ENCODE peak calls at places on chromosomes 2 and 18, in eight cellular contexts. Q, U, Y, K, S, R, L and E are unnamed samples.

GRCh38 chr18:69648486-69648885 is 247.8 kb downstream of the DOK6 start:
- DNase-seq in K (no peak), U (no peak), S (no peak), L (no peak), Q (no peak), R (no peak), Y (no peak), E (no peak)

GRCh38 chr2:179454443-179455218 is 190.0 kb upstream of the SESTD1 start:
- DNase-seq in U (no peak), R (peak), S (no peak), Q (peak), L (no peak), Y (peak), K (peak), E (peak)

GRCh38 chr2:164773635-164774034 is 68.0 kb downstream of the COBLL1 start:
- DNase-seq in Y (no peak), R (no peak), S (no peak), Q (no peak), U (no peak), K (no peak), L (no peak), E (no peak)

GRCh38 chr2:66683068-66683467 is 248.1 kb downstream of the MEIS1 start:
- DNase-seq in K (no peak), R (no peak), L (no peak), Y (no peak), U (no peak), Q (no peak), S (no peak), E (no peak)

GRCh38 chr18:37534627-37535026 is 31.0 kb downstream of the CELF4 start:
- DNase-seq in U (no peak), Y (no peak), L (no peak), Q (no peak), K (no peak), R (no peak), S (no peak), E (no peak)

GRCh38 chr18:9690418-9691178 is 17.5 kb upstream of the RAB31 start:
- DNase-seq in U (no peak), R (no peak), L (no peak), S (no peak), Y (no peak), K (no peak), Q (peak), E (peak)

GRCh38 chr18:55124078-55124477 is 164.8 kb upstream of the CCDC68 start:
- DNase-seq in K (no peak), Y (peak), Q (peak), L (no peak), R (no peak), S (no peak), U (no peak), E (peak)

GRCh38 chr18:74230922-74231714 is 60.6 kb downstream of the CYB5A start:
- DNase-seq in K (no peak), S (no peak), U (no peak), Q (no peak), L (no peak), Y (no peak), R (no peak), E (no peak)

GRCh38 chr2:41294331-41294730 is 753.5 kb upstream of the PKDCC start:
- DNase-seq in Y (peak), L (no peak), S (no peak), R (no peak), Q (no peak), U (no peak), K (no peak), E (no peak)
- H3K4me3 ChIP-seq in Y (no peak), L (no peak), S (no peak), R (no peak), Q (no peak), U (no peak), K (no peak), E (no peak)

GRCh38 chr2:225270861-225271260 is 128.6 kb upstream of the NYAP2 start:
- DNase-seq in L (peak), S (no peak), R (peak), K (no peak), U (no peak), Y (peak), Q (peak), E (peak)
- TF ChIP-seq CTCF in L (no peak), S (no peak), R (peak), K (peak), U (no peak), Y (peak), Q (no peak), E (peak)

GRCh38 chr2:71465961-71466300 is 12.6 kb downstream of the DYSF start:
- DNase-seq in Q (no peak), U (no peak), L (no peak), Y (no peak), S (no peak), R (no peak), K (no peak), E (no peak)
- H3K4me3 ChIP-seq in Q (peak), U (no peak), L (peak), Y (peak), S (peak), R (peak), K (peak), E (peak)

GRCh38 chr2:144358531-144358930 is 161.4 kb downstream of the ZEB2 start:
- DNase-seq in L (no peak), K (no peak), Y (no peak), Q (no peak), R (no peak), U (no peak), S (no peak), E (no peak)

GRCh38 chr2:144358979-144359541 is 160.9 kb downstream of the ZEB2 start:
- DNase-seq in Y (peak), S (no peak), L (no peak), Q (peak), K (no peak), R (peak), U (no peak), E (no peak)

GRCh38 chr2:144359684-144360083 is 160.2 kb downstream of the ZEB2 start:
- DNase-seq in R (no peak), L (no peak), Y (no peak), Q (no peak), U (no peak), K (no peak), S (no peak), E (no peak)

GRCh38 chr2:144362401-144362800 is 157.5 kb downstream of the ZEB2 start:
- DNase-seq in U (no peak), Y (peak), R (no peak), K (no peak), S (no peak), Q (peak), L (no peak), E (no peak)

GRCh38 chr2:144361742-144362141 is 158.2 kb downstream of the ZEB2 start:
- DNase-seq in Q (no peak), S (no peak), U (no peak), R (no peak), Y (no peak), L (no peak), K (no peak), E (no peak)
- TF ChIP-seq CTCF in Q (no peak), S (no peak), U (no peak), R (no peak), Y (peak), L (no peak), K (peak), E (no peak)

GRCh38 chr18:50816767-50817166 is 3.0 kb downstream of the MRO start:
- DNase-seq in U (no peak), L (no peak), S (no peak), Y (no peak), R (peak), K (no peak), Q (no peak), E (no peak)
- H3K4me3 ChIP-seq in U (no peak), L (no peak), S (no peak), Y (no peak), R (no peak), K (no peak), Q (no peak), E (no peak)

DNA sequence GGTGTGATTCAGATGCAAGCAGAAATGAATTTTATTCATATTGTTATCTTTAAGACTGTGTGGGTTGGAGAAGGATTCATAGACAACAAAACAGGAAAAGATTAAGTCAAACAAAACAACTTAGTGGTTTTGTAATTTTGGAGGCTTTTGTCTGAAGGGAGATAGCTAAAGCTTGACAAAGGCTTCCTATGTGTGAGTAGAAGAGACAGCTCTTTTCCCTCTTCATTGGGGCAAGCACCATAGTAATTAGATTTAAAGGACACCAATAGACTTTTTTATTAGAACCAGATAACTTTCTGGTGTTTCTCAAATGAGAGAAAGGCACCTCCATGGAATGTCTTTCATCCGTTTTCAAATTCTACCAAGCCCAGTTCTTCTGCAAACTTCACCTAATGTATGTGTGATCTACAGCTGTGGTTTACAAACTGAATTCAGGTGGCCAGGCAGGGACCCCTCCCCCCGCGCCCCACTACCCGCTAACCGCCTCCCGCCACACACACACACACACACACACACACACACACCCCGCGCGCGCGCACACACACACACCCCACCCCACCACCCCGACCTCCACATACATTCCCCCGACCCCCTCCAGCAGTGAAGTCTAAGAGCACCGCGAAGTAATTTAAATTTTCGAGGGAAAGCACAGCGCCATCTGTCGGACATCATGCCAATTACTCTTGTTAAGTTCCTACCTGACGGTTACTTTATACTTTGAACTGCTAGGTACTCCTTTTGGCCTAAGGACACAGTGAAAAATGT is 31.7 kb upstream of the PPP1R1C start:
- DNase-seq in K (no peak), U (peak), Q (peak), S (no peak), Y (peak), R (no peak), L (peak), E (peak)
- TF ChIP-seq CTCF in K (peak), U (no peak), Q (peak), S (peak), Y (peak), R (peak), L (peak), E (peak)